ENCODE peak calls at places on chromosomes 7 and 10, in four cellular contexts. One of them, this sample, is unnamed.

GRCh38 chr10:113386005-113386404 is 166.8 kb upstream of the HABP2 start:
- DNase-seq in naive thymus-derived CD4-positive, alpha-beta T cell: no peak
- DNase-seq in right lobe of liver: no peak
- DNase-seq in DMS153: no peak
- DNase-seq in this sample: no peak

GRCh38 chr10:99391346-99391745 is 39.1 kb downstream of the GOT1 start:
- DNase-seq in naive thymus-derived CD4-positive, alpha-beta T cell: no peak
- DNase-seq in right lobe of liver: no peak
- DNase-seq in DMS153: no peak
- DNase-seq in this sample: no peak

GRCh38 chr7:46810986-46811385 is 770.9 kb downstream of the TNS3 start:
- DNase-seq in naive thymus-derived CD4-positive, alpha-beta T cell: no peak
- DNase-seq in right lobe of liver: no peak
- DNase-seq in DMS153: no peak
- DNase-seq in this sample: no peak

GRCh38 chr7:51040777-51041176 is 258.1 kb upstream of the GRB10 start:
- DNase-seq in naive thymus-derived CD4-positive, alpha-beta T cell: no peak
- DNase-seq in right lobe of liver: no peak
- DNase-seq in DMS153: no peak
- DNase-seq in this sample: no peak

GRCh38 chr10:44202952-44203351 is 181.9 kb downstream of the CXCL12 start:
- DNase-seq in naive thymus-derived CD4-positive, alpha-beta T cell: no peak
- DNase-seq in right lobe of liver: no peak
- DNase-seq in DMS153: no peak
- DNase-seq in this sample: no peak

GRCh38 chr10:68560201-68560915 is at the start of gene TET1:
- DNase-seq in naive thymus-derived CD4-positive, alpha-beta T cell: peak
- DNase-seq in right lobe of liver: peak
- DNase-seq in DMS153: peak
- DNase-seq in this sample: no peak

GRCh38 chr7:70336536-70336935 is 738.3 kb downstream of the AUTS2 start:
- DNase-seq in naive thymus-derived CD4-positive, alpha-beta T cell: no peak
- DNase-seq in right lobe of liver: no peak
- DNase-seq in DMS153: no peak
- DNase-seq in this sample: no peak

GRCh38 chr7:121530251-121531174 is 134.4 kb upstream of the FAM3C start:
- DNase-seq in naive thymus-derived CD4-positive, alpha-beta T cell: no peak
- DNase-seq in right lobe of liver: no peak
- DNase-seq in DMS153: no peak
- DNase-seq in this sample: peak

This sample was measured in CD4-positive, CD25-positive, alpha-beta regulatory T cell.